ENCODE peak calls at places on chromosome 10, in ten cellular contexts. One of them, this sample, is unnamed.

GRCh38 chr10:124565565-124566221 is 104.1 kb downstream of the LHPP start:
- DNase-seq in Daoy: peak; percentile 31
- DNase-seq in IMR-90: no peak
- DNase-seq in activated T-helper 1 cell treated with anti-CD3 and anti-CD28 coated beads, Interleukin-2, amount 50 U/mL, for 16 hours: no peak
- DNase-seq in DMS153: peak; percentile 90
- DNase-seq in HuH-7.5: peak; percentile 41
- DNase-seq in T-helper 2 cell: no peak
- DNase-seq in NCI-H1092 treated with DMSO at 0.1 percent for 48 hours: peak; percentile 77
- DNase-seq in OCI-LY7: peak; percentile 65
- DNase-seq in stimulated activated CD8-positive, alpha-beta memory T cell treated with anti-CD3 and anti-CD28 coated beads, Interleukin-7, amount 100 ng/mL, for 4 hours: no peak
- DNase-seq in this sample: no peak

GRCh38 chr10:65861249-65861648 is 1064.6 kb upstream of the LRRTM3 start:
- DNase-seq in Daoy: no peak
- DNase-seq in IMR-90: no peak
- DNase-seq in activated T-helper 1 cell treated with anti-CD3 and anti-CD28 coated beads, Interleukin-2, amount 50 U/mL, for 16 hours: no peak
- DNase-seq in DMS153: no peak
- DNase-seq in HuH-7.5: no peak
- DNase-seq in T-helper 2 cell: no peak
- DNase-seq in NCI-H1092 treated with DMSO at 0.1 percent for 48 hours: no peak
- DNase-seq in OCI-LY7: no peak
- DNase-seq in stimulated activated CD8-positive, alpha-beta memory T cell treated with anti-CD3 and anti-CD28 coated beads, Interleukin-7, amount 100 ng/mL, for 4 hours: no peak
- DNase-seq in this sample: no peak

GRCh38 chr10:78981257-78981969 is 87.4 kb upstream of the ZMIZ1 start:
- DNase-seq in Daoy: no peak
- DNase-seq in IMR-90: no peak
- DNase-seq in activated T-helper 1 cell treated with anti-CD3 and anti-CD28 coated beads, Interleukin-2, amount 50 U/mL, for 16 hours: no peak
- DNase-seq in DMS153: no peak
- DNase-seq in HuH-7.5: no peak
- DNase-seq in T-helper 2 cell: no peak
- DNase-seq in NCI-H1092 treated with DMSO at 0.1 percent for 48 hours: no peak
- DNase-seq in OCI-LY7: peak; percentile 34
- DNase-seq in stimulated activated CD8-positive, alpha-beta memory T cell treated with anti-CD3 and anti-CD28 coated beads, Interleukin-7, amount 100 ng/mL, for 4 hours: no peak
- DNase-seq in this sample: no peak

GRCh38 chr10:34906021-34906965 is 91.2 kb upstream of the PARD3 start:
- DNase-seq in Daoy: no peak
- DNase-seq in IMR-90: peak; percentile 55
- DNase-seq in activated T-helper 1 cell treated with anti-CD3 and anti-CD28 coated beads, Interleukin-2, amount 50 U/mL, for 16 hours: no peak
- DNase-seq in DMS153: peak; percentile 57
- DNase-seq in HuH-7.5: peak; percentile 17
- DNase-seq in T-helper 2 cell: no peak
- DNase-seq in NCI-H1092 treated with DMSO at 0.1 percent for 48 hours: no peak
- DNase-seq in OCI-LY7: no peak
- DNase-seq in stimulated activated CD8-positive, alpha-beta memory T cell treated with anti-CD3 and anti-CD28 coated beads, Interleukin-7, amount 100 ng/mL, for 4 hours: no peak
- DNase-seq in this sample: no peak

GRCh38 chr10:24706479-24707118 is 17.1 kb downstream of the ARHGAP21 start:
- DNase-seq in Daoy: peak; percentile 80
- DNase-seq in IMR-90: peak; percentile 98
- DNase-seq in activated T-helper 1 cell treated with anti-CD3 and anti-CD28 coated beads, Interleukin-2, amount 50 U/mL, for 16 hours: no peak
- DNase-seq in DMS153: peak; percentile 1
- DNase-seq in HuH-7.5: peak; percentile 7
- DNase-seq in T-helper 2 cell: no peak
- DNase-seq in NCI-H1092 treated with DMSO at 0.1 percent for 48 hours: no peak
- DNase-seq in OCI-LY7: no peak
- DNase-seq in stimulated activated CD8-positive, alpha-beta memory T cell treated with anti-CD3 and anti-CD28 coated beads, Interleukin-7, amount 100 ng/mL, for 4 hours: no peak
- DNase-seq in this sample: peak; percentile 35

GRCh38 chr10:131173484-131174210 is 137.9 kb downstream of the TCERG1L start:
- DNase-seq in Daoy: no peak
- DNase-seq in IMR-90: no peak
- DNase-seq in activated T-helper 1 cell treated with anti-CD3 and anti-CD28 coated beads, Interleukin-2, amount 50 U/mL, for 16 hours: no peak
- DNase-seq in DMS153: no peak
- DNase-seq in HuH-7.5: no peak
- DNase-seq in T-helper 2 cell: no peak
- DNase-seq in NCI-H1092 treated with DMSO at 0.1 percent for 48 hours: no peak
- DNase-seq in OCI-LY7: no peak
- DNase-seq in stimulated activated CD8-positive, alpha-beta memory T cell treated with anti-CD3 and anti-CD28 coated beads, Interleukin-7, amount 100 ng/mL, for 4 hours: no peak
- DNase-seq in this sample: no peak

GRCh38 chr10:117635851-117636250 is 93.3 kb downstream of the EMX2 start:
- DNase-seq in Daoy: no peak
- DNase-seq in IMR-90: no peak
- DNase-seq in activated T-helper 1 cell treated with anti-CD3 and anti-CD28 coated beads, Interleukin-2, amount 50 U/mL, for 16 hours: no peak
- DNase-seq in DMS153: no peak
- DNase-seq in HuH-7.5: no peak
- DNase-seq in T-helper 2 cell: no peak
- DNase-seq in NCI-H1092 treated with DMSO at 0.1 percent for 48 hours: no peak
- DNase-seq in OCI-LY7: no peak
- DNase-seq in stimulated activated CD8-positive, alpha-beta memory T cell treated with anti-CD3 and anti-CD28 coated beads, Interleukin-7, amount 100 ng/mL, for 4 hours: no peak
- DNase-seq in this sample: no peak

GRCh38 chr10:109952526-109952925 is 29.2 kb upstream of the XPNPEP1 start:
- DNase-seq in Daoy: no peak
- DNase-seq in IMR-90: no peak
- DNase-seq in activated T-helper 1 cell treated with anti-CD3 and anti-CD28 coated beads, Interleukin-2, amount 50 U/mL, for 16 hours: no peak
- DNase-seq in DMS153: no peak
- DNase-seq in HuH-7.5: no peak
- DNase-seq in T-helper 2 cell: no peak
- DNase-seq in NCI-H1092 treated with DMSO at 0.1 percent for 48 hours: no peak
- DNase-seq in OCI-LY7: no peak
- DNase-seq in stimulated activated CD8-positive, alpha-beta memory T cell treated with anti-CD3 and anti-CD28 coated beads, Interleukin-7, amount 100 ng/mL, for 4 hours: no peak
- DNase-seq in this sample: no peak